ENCODE peak calls at places on chromosomes 5 and 9, in nine cellular contexts. J is stromal cell of bone marrow; Y is activated CD4-positive, CD25-positive, alpha-beta regulatory T cell; B is PC-9; L is aorta; C is GM13976; H is nucleus accumbens; V is stimulated activated CD4-positive, alpha-beta T cell treated with anti-CD3 and anti-CD28 coated beads, Interleukin-2, amount 100 ng/mL, for 24 hours; T is activated effector memory CD4-positive, alpha-beta T cell treated with anti-CD3 and anti-CD28 coated beads, Interleukin-2, amount 50 U/mL, for 16 hours. X is an unnamed sample.

GRCh38 chr9:121319394-121319780 is 50.7 kb downstream of the STOM start:
- DNase-seq in J (no peak), Y (no peak), B (no peak), L (no peak), C (no peak), H (no peak), V (no peak), T (no peak), X (no peak)

GRCh38 chr9:14007199-14007769 is 306.7 kb downstream of the NFIB start:
- DNase-seq in J (no peak), Y (no peak), B (no peak), L (no peak), C (no peak), H (no peak), V (no peak), T (no peak), X (no peak)

GRCh38 chr5:173326501-173326960 is 1.7 kb downstream of the STC2 start:
- DNase-seq in J (peak; percentile 80), Y (no peak), B (peak; percentile 82), L (no peak), C (no peak), H (no peak), V (no peak), T (no peak), X (no peak)

GRCh38 chr9:2469681-2470141 is 151.9 kb upstream of the VLDLR start:
- DNase-seq in J (no peak), Y (no peak), B (no peak), L (no peak), C (no peak), H (no peak), V (no peak), T (no peak), X (no peak)

GRCh38 chr5:57845025-57845424 is 362.4 kb upstream of the ACTBL2 start:
- DNase-seq in J (no peak), Y (no peak), B (no peak), L (no peak), C (no peak), H (no peak), V (no peak), T (no peak), X (no peak)

GRCh38 chr5:133393776-133394476 is 218.4 kb downstream of the FSTL4 start:
- DNase-seq in J (no peak), Y (no peak), B (no peak), L (no peak), C (no peak), H (no peak), V (peak; percentile 12), T (no peak), X (no peak)

GRCh38 chr9:97706246-97706645 is 9.1 kb upstream of the XPA start:
- DNase-seq in J (no peak), Y (no peak), B (no peak), L (no peak), C (no peak), H (no peak), V (no peak), T (no peak), X (no peak)

GRCh38 chr5:11793396-11793795 is 110.8 kb downstream of the CTNND2 start:
- DNase-seq in J (no peak), Y (no peak), B (no peak), L (no peak), C (no peak), H (no peak), V (no peak), T (no peak), X (no peak)

GRCh38 chr9:101477214-101477613 is 41.6 kb upstream of the ALDOB start:
- DNase-seq in J (no peak), Y (no peak), B (no peak), L (no peak), C (no peak), H (no peak), V (no peak), T (no peak), X (no peak)

GRCh38 chr5:133196441-133197085 is 144.8 kb downstream of the HSPA4 start:
- DNase-seq in J (no peak), Y (no peak), B (no peak), L (no peak), C (peak; percentile 6), H (no peak), V (no peak), T (no peak), X (no peak)

GRCh38 chr5:139637438-139638089 is 10.6 kb upstream of the CXXC5 start:
- DNase-seq in J (peak; percentile 69), Y (no peak), B (peak; percentile 65), L (peak; percentile 90), C (peak; percentile 88), H (peak; percentile 70), V (peak; percentile 46), T (peak; percentile 78), X (peak; percentile 92)

GRCh38 chr5:14928661-14929060 is 57.1 kb upstream of the ANKH start:
- DNase-seq in J (peak; percentile 19), Y (no peak), B (no peak), L (no peak), C (no peak), H (no peak), V (no peak), T (no peak), X (no peak)

GRCh38 chr9:27528886-27529315 is 713 bp downstream of the MOB3B start:
- DNase-seq in J (no peak), Y (no peak), B (no peak), L (peak; percentile 69), C (peak; percentile 77), H (peak; percentile 54), V (peak; percentile 45), T (peak; percentile 79), X (peak; percentile 82)

GRCh38 chr5:146223179-146223578 is 19.8 kb downstream of the RBM27 start:
- DNase-seq in J (no peak), Y (no peak), B (no peak), L (no peak), C (no peak), H (no peak), V (no peak), T (no peak), X (no peak)

GRCh38 chr9:32603914-32604852 is 31.2 kb upstream of the NDUFB6 start:
- DNase-seq in J (no peak), Y (no peak), B (peak; percentile 88), L (no peak), C (no peak), H (no peak), V (no peak), T (no peak), X (no peak)

X was measured in upper lobe of right lung.